ENCODE peak calls at places on chromosomes 7 and 10, in five cellular contexts. L, W, N, O and Z are unnamed samples.

GRCh38 chr10:119166111-119166500 is 592 bp upstream of the SFXN4 start:
- DNase-seq in W (no peak), L (no peak), O (no peak), N (no peak), Z (no peak)

GRCh38 chr10:71534552-71535158 is 137.9 kb downstream of the CDH23 start:
- DNase-seq in L (no peak), O (no peak), W (no peak), N (no peak), Z (no peak)

GRCh38 chr7:159051916-159052315 is 92.8 kb downstream of the VIPR2 start:
- DNase-seq in N (no peak), W (no peak), L (no peak), O (no peak), Z (no peak)

GRCh38 chr10:49415109-49415508 is 19.2 kb upstream of the DRGX start:
- DNase-seq in W (no peak), N (no peak), O (no peak), L (no peak), Z (no peak)

GRCh38 chr7:123305840-123306375 is 106.1 kb upstream of the SLC13A1 start:
- DNase-seq in N (no peak), W (no peak), O (no peak), L (no peak), Z (no peak)

GRCh38 chr10:5757766-5758517 is 55.3 kb downstream of the GDI2 start:
- DNase-seq in L (no peak), W (no peak), O (no peak), N (no peak), Z (no peak)

GRCh38 chr10:47039558-47039905 is 128.3 kb downstream of the PTPN20 start:
- DNase-seq in W (no peak), N (no peak), L (no peak), O (no peak), Z (no peak)

GRCh38 chr10:1440897-1441296 is 296.4 kb downstream of the ADARB2 start:
- DNase-seq in W (no peak), N (no peak), O (no peak), L (no peak), Z (no peak)

GRCh38 chr10:132198381-132199181 is 11.8 kb downstream of the DPYSL4 start:
- DNase-seq in L (no peak), W (no peak), N (no peak), O (no peak), Z (no peak)

GRCh38 chr7:141225916-141226618 is 152.2 kb downstream of the TMEM178B start:
- DNase-seq in N (no peak), L (no peak), O (no peak), W (no peak), Z (no peak)

GRCh38 chr10:75969031-75969430 is 537.6 kb downstream of the LRMDA start:
- DNase-seq in L (no peak), O (no peak), N (no peak), W (peak), Z (no peak)

GRCh38 chr7:139739863-139740597 is 37.8 kb downstream of the HIPK2 start:
- DNase-seq in W (no peak), O (no peak), N (no peak), L (peak), Z (no peak)

GRCh38 chr10:9296206-9296605 is 1241.7 kb downstream of the GATA3 start:
- DNase-seq in L (no peak), O (no peak), W (no peak), N (no peak), Z (no peak)

GRCh38 chr7:69643708-69644445 is 45.6 kb downstream of the AUTS2 start:
- DNase-seq in W (no peak), O (no peak), N (no peak), L (no peak), Z (no peak)

GRCh38 chr10:71253981-71254818 is 41.8 kb downstream of the UNC5B start:
- DNase-seq in O (no peak), N (no peak), L (no peak), W (no peak), Z (no peak)

GRCh38 chr10:118950190-118950658 is 79.3 kb upstream of the NANOS1 start:
- DNase-seq in W (no peak), L (peak), O (no peak), N (no peak), Z (no peak)

GRCh38 chr7:3356173-3356572 is 55.1 kb downstream of the SDK1 start:
- DNase-seq in O (no peak), L (no peak), W (no peak), N (no peak), Z (no peak)

GRCh38 chr10:20314431-20314830 is 498.2 kb downstream of the PLXDC2 start:
- DNase-seq in N (no peak), W (no peak), O (no peak), L (no peak), Z (no peak)

GRCh38 chr7:158584392-158584791 is 3.2 kb downstream of the PTPRN2 start:
- DNase-seq in O (no peak), N (no peak), W (no peak), L (no peak), Z (no peak)

GRCh38 chr10:79381804-79382221 is 34.5 kb downstream of the PPIF start:
- DNase-seq in L (no peak), N (peak), O (peak), W (peak), Z (peak)

GRCh38 chr10:43380610-43381222 is 9.3 kb downstream of the FXYD4 start:
- DNase-seq in L (no peak), O (no peak), N (no peak), W (no peak), Z (no peak)

GRCh38 chr10:11018426-11018818 is 750 bp downstream of the CELF2 start:
- DNase-seq in L (no peak), N (no peak), O (no peak), W (no peak), Z (no peak)

GRCh38 chr10:34918896-34919295 is 103.8 kb upstream of the PARD3 start:
- DNase-seq in L (no peak), W (no peak), O (no peak), N (no peak), Z (no peak)

DNA sequence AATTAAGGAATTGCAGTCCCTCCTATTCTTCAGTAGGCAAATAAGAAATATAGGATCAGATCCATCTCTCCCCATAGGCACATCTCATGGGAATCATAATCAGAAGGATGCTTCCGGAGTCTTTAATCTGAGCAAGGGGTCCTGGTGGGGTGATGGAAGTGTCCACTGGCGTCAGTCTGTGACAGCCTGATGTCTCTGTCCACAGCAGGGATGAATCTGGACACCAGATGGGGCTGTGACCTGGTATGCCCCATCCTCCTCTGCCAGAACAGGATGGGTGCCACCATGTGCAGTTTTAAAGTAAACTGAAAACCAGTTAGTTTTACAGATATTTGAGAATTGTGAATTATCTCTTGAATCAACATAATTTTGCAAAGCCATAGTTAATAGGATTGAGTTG is 148.7 kb downstream of the C1GALT1 start:
- DNase-seq in L (no peak), N (no peak), O (no peak), W (no peak), Z (no peak)
- TF ChIP-seq CTCF in L (no peak), N (no peak), O (no peak), W (no peak), Z (no peak)

GRCh38 chr7:118109607-118110006 is 74.4 kb upstream of the LSM8 start:
- DNase-seq in L (peak), N (no peak), O (no peak), W (no peak), Z (no peak)

GRCh38 chr7:118110178-118110577 is 73.8 kb upstream of the LSM8 start:
- DNase-seq in O (no peak), L (no peak), N (no peak), W (no peak), Z (no peak)

DNA sequence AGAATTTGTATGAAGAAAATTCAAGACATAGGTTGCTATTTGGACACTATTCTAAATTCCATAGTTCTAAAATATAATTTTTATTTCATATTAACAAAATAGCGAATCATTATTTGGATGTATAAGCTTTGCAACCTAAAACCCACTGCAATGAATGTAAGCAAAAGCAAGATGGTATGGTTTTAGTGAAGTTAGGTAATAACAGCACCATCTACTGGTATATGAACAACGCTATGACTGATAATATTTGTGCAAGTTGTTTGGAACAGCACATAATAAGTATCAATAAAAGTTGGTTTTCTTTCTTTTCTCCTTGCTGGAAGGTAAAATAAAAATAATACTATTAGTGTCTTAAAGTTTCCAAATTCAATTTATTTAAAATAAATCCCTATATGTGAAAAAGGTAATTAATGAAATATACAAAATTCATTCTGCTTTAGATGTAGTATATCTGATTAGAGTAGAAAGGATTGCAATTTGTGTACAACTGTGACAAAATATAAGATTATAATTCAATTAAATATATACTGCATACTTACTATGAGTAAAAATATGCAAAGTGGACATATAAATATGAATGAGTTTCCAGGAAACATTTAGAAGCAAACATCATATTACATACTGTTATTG is 79.0 kb upstream of the LSM8 start:
- DNase-seq in L (peak), N (no peak), O (no peak), W (no peak), Z (no peak)
- TF ChIP-seq CTCF in L (peak), N (peak), O (peak), W (peak), Z (no peak)

DNA sequence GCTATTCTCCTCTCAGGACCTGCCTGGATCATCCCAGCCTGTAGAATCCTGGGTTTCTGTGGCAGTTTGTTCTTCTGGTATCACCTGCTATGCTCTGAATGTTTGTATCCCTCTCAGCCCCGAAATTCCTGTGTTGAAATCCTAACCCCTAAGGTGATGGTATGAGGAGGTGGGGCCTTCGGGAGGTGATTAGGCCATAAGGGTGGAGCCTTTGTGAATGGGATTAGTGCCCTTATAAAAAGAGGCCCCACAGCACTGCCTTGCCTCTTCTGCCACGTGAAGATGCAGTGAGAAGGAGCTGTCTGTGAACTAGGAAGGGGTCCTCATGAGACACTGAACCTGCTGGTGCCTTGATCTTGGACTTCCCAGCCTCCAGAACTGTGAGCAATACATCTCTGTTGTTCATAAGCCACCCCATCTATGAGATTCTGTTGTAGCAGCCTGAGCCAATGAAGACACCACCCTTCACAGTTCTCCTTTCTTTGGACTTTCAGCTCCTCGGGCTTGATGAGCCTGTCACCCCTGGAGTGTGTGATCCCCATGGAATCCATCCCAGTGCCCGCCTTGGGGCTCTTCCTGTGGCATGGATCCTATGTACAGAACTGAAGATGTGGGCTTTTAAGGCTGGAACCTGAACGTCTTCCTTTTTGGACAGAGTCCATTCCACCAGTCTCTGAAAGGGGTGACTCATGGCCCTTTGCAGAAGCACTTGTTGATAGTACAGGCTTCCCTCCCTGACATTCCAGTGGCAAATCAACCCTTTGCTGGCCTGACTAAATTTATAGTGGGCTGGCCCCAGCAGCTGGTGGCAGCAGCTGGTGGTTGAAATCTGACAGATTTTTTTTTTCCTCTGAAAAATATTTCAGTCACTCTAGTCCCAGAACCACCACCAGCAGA is 138.0 kb downstream of the TACC2 start:
- DNase-seq in N (peak), L (peak), W (no peak), O (peak), Z (no peak)
- TF ChIP-seq CTCF in N (no peak), L (no peak), W (no peak), O (no peak), Z (no peak)

GRCh38 chr7:79452495-79453265 is 787 bp downstream of the MAGI2 start:
- DNase-seq in W (peak), O (peak), L (no peak), N (peak), Z (no peak)

GRCh38 chr7:79453266-79453557 is 255 bp downstream of the MAGI2 start:
- DNase-seq in O (peak), W (no peak), L (no peak), N (peak), Z (no peak)

GRCh38 chr7:79455173-79455790 is 1.8 kb upstream of the MAGI2 start:
- DNase-seq in O (no peak), L (no peak), W (no peak), N (no peak), Z (no peak)

GRCh38 chr7:79453558-79454324 is at the start of gene MAGI2:
- DNase-seq in L (peak), W (peak), O (peak), N (peak), Z (peak)

GRCh38 chr7:79454325-79454960 is 976 bp upstream of the MAGI2 start:
- DNase-seq in O (peak), W (peak), N (peak), L (peak), Z (no peak)
- TF ChIP-seq CTCF in O (no peak), W (no peak), N (no peak), L (no peak), Z (no peak)

GRCh38 chr7:157235357-157236018 is 96.8 kb downstream of the UBE3C start:
- DNase-seq in O (no peak), N (no peak), W (no peak), L (peak), Z (no peak)

GRCh38 chr7:157241631-157242030 is 95.2 kb upstream of the DNAJB6 start:
- DNase-seq in N (no peak), L (no peak), W (no peak), O (no peak), Z (no peak)

GRCh38 chr7:157238087-157238486 is 98.7 kb upstream of the DNAJB6 start:
- DNase-seq in N (no peak), W (no peak), O (no peak), L (no peak), Z (no peak)

GRCh38 chr7:157234271-157234670 is 95.5 kb downstream of the UBE3C start:
- DNase-seq in O (no peak), L (no peak), N (no peak), W (no peak), Z (no peak)

GRCh38 chr7:157239571-157240270 is 97.1 kb upstream of the DNAJB6 start:
- DNase-seq in N (no peak), L (no peak), W (no peak), O (no peak), Z (no peak)
- TF ChIP-seq CTCF in N (no peak), L (no peak), W (no peak), O (no peak), Z (no peak)